ENCODE peak calls at places on chromosomes 11 and 22, in ten cellular contexts. One of them, this sample, is unnamed.
A peak's percentile ranks its signal among the peaks of the same experiment; 100 is the strongest.

GRCh38 chr22:48566741-48567140 is 1260.9 kb downstream of the BRD1 start:
- DNase-seq in tibial nerve: no peak
- DNase-seq in gastrocnemius medialis: no peak
- DNase-seq in body of pancreas: no peak
- DNase-seq in GM12878: no peak
- DNase-seq in prostate gland: no peak
- DNase-seq in adrenal gland: no peak
- DNase-seq in heart left ventricle: peak; percentile 16
- DNase-seq in H1: no peak
- DNase-seq in uterus: no peak
- DNase-seq in this sample: no peak

GRCh38 chr22:35582861-35583670 is 34.1 kb downstream of the MB start:
- DNase-seq in tibial nerve: peak; percentile 49
- DNase-seq in gastrocnemius medialis: peak; percentile 63
- DNase-seq in body of pancreas: peak; percentile 61
- DNase-seq in GM12878: peak; percentile 7
- DNase-seq in prostate gland: peak; percentile 58
- DNase-seq in adrenal gland: peak; percentile 53
- DNase-seq in heart left ventricle: no peak
- DNase-seq in H1: peak; percentile 82
- DNase-seq in uterus: peak; percentile 68
- DNase-seq in this sample: peak; percentile 34

GRCh38 chr11:13309156-13309555 is 31.6 kb downstream of the BMAL1 start:
- DNase-seq in tibial nerve: no peak
- DNase-seq in gastrocnemius medialis: no peak
- DNase-seq in body of pancreas: no peak
- DNase-seq in GM12878: no peak
- DNase-seq in prostate gland: no peak
- DNase-seq in adrenal gland: no peak
- DNase-seq in heart left ventricle: no peak
- DNase-seq in H1: no peak
- DNase-seq in uterus: no peak
- DNase-seq in this sample: no peak

GRCh38 chr11:8403310-8403709 is 139.6 kb upstream of the LMO1 start:
- DNase-seq in tibial nerve: no peak
- DNase-seq in gastrocnemius medialis: no peak
- DNase-seq in body of pancreas: no peak
- DNase-seq in GM12878: no peak
- DNase-seq in prostate gland: no peak
- DNase-seq in adrenal gland: no peak
- DNase-seq in heart left ventricle: no peak
- DNase-seq in H1: no peak
- DNase-seq in uterus: no peak
- DNase-seq in this sample: no peak

GRCh38 chr11:124892131-124892530 is 5.5 kb downstream of the ROBO4 start:
- DNase-seq in tibial nerve: peak; percentile 4
- DNase-seq in gastrocnemius medialis: no peak
- DNase-seq in body of pancreas: no peak
- DNase-seq in GM12878: no peak
- DNase-seq in prostate gland: no peak
- DNase-seq in adrenal gland: no peak
- DNase-seq in heart left ventricle: no peak
- DNase-seq in H1: no peak
- DNase-seq in uterus: no peak
- DNase-seq in this sample: peak; percentile 68

GRCh38 chr11:20963596-20963995 is 294.2 kb downstream of the NELL1 start:
- DNase-seq in tibial nerve: no peak
- DNase-seq in gastrocnemius medialis: no peak
- DNase-seq in body of pancreas: no peak
- DNase-seq in GM12878: no peak
- DNase-seq in prostate gland: no peak
- DNase-seq in adrenal gland: no peak
- DNase-seq in heart left ventricle: no peak
- DNase-seq in H1: no peak
- DNase-seq in uterus: no peak
- DNase-seq in this sample: no peak

GRCh38 chr11:34250732-34251639 is 106.8 kb downstream of the ABTB2 start:
- DNase-seq in tibial nerve: peak; percentile 22
- DNase-seq in gastrocnemius medialis: peak; percentile 87
- DNase-seq in body of pancreas: no peak
- DNase-seq in GM12878: no peak
- DNase-seq in prostate gland: no peak
- DNase-seq in adrenal gland: peak; percentile 48
- DNase-seq in heart left ventricle: peak; percentile 69
- DNase-seq in H1: no peak
- DNase-seq in uterus: peak; percentile 35
- DNase-seq in this sample: peak; percentile 68

GRCh38 chr11:1494650-1495049 is 8.1 kb upstream of the MOB2 start:
- DNase-seq in tibial nerve: no peak
- DNase-seq in gastrocnemius medialis: no peak
- DNase-seq in body of pancreas: no peak
- DNase-seq in GM12878: no peak
- DNase-seq in prostate gland: no peak
- DNase-seq in adrenal gland: no peak
- DNase-seq in heart left ventricle: no peak
- DNase-seq in H1: no peak
- DNase-seq in uterus: no peak
- DNase-seq in this sample: no peak

GRCh38 chr22:22144858-22145257 is 99.7 kb upstream of the VPREB1 start:
- DNase-seq in tibial nerve: no peak
- DNase-seq in gastrocnemius medialis: no peak
- DNase-seq in body of pancreas: no peak
- DNase-seq in GM12878: no peak
- DNase-seq in prostate gland: no peak
- DNase-seq in adrenal gland: no peak
- DNase-seq in heart left ventricle: no peak
- DNase-seq in H1: no peak
- DNase-seq in uterus: no peak
- DNase-seq in this sample: no peak
- TF ChIP-seq CTCF in tibial nerve: no peak
- TF ChIP-seq CTCF in gastrocnemius medialis: no peak
- TF ChIP-seq CTCF in body of pancreas: no peak
- TF ChIP-seq CTCF in GM12878: no peak
- TF ChIP-seq CTCF in prostate gland: no peak
- TF ChIP-seq CTCF in adrenal gland: no peak
- TF ChIP-seq CTCF in heart left ventricle: no peak
- TF ChIP-seq CTCF in H1: no peak
- TF ChIP-seq CTCF in uterus: no peak
- TF ChIP-seq CTCF in this sample: no peak

DNA sequence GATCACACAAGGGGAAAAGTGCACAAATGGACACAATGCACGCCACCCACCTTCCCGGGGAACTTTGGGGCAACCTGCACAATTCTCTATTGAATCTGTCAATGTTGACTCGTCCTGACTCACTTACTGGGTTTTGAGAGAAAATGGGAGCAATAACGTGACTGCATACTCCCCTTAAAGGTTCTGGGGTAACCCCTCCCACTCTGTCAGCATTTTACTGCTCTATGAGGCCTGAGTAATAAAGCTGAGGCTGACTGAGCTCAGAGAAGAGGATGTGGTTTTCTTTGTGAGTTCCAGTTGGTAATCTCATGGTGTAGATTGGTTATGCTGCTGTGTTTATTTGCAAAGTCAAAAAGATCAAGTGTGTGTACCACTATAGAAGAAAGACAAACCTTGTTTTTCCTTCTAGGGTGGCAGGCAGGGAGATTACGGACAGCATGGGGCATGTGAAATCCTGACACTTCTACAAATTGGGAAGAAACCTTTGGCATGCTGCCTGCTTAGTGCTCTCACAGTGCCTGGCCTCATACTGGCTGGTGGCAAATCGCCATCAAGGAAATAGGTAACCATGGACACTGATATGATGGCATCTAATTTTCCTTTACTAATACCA is 16.1 kb upstream of the APOA1 start:
- DNase-seq in tibial nerve: no peak
- DNase-seq in gastrocnemius medialis: no peak
- DNase-seq in body of pancreas: no peak
- DNase-seq in GM12878: peak; percentile 90
- DNase-seq in prostate gland: no peak
- DNase-seq in adrenal gland: no peak
- DNase-seq in heart left ventricle: no peak
- DNase-seq in H1: no peak
- DNase-seq in uterus: no peak
- DNase-seq in this sample: no peak
- TF ChIP-seq POLR2A in tibial nerve: no peak
- TF ChIP-seq POLR2A in gastrocnemius medialis: no peak
- TF ChIP-seq POLR2A in body of pancreas: no peak
- TF ChIP-seq POLR2A in GM12878: no peak
- TF ChIP-seq POLR2A in prostate gland: no peak
- TF ChIP-seq POLR2A in adrenal gland: no peak
- TF ChIP-seq POLR2A in heart left ventricle: no peak
- TF ChIP-seq POLR2A in H1: no peak
- TF ChIP-seq POLR2A in uterus: no peak
- TF ChIP-seq POLR2A in this sample: no peak

GRCh38 chr11:116686891-116687290 is 85.9 kb downstream of the BUD13 start:
- DNase-seq in tibial nerve: no peak
- DNase-seq in gastrocnemius medialis: no peak
- DNase-seq in body of pancreas: no peak
- DNase-seq in GM12878: no peak
- DNase-seq in prostate gland: no peak
- DNase-seq in adrenal gland: no peak
- DNase-seq in heart left ventricle: no peak
- DNase-seq in H1: no peak
- DNase-seq in uterus: no peak
- DNase-seq in this sample: no peak

GRCh38 chr11:116690623-116691022 is 82.2 kb downstream of the BUD13 start:
- DNase-seq in tibial nerve: no peak
- DNase-seq in gastrocnemius medialis: no peak
- DNase-seq in body of pancreas: no peak
- DNase-seq in GM12878: no peak
- DNase-seq in prostate gland: no peak
- DNase-seq in adrenal gland: no peak
- DNase-seq in heart left ventricle: no peak
- DNase-seq in H1: no peak
- DNase-seq in uterus: no peak
- DNase-seq in this sample: no peak

GRCh38 chr11:116689413-116690127 is 83.2 kb downstream of the BUD13 start:
- DNase-seq in tibial nerve: no peak
- DNase-seq in gastrocnemius medialis: no peak
- DNase-seq in body of pancreas: no peak
- DNase-seq in GM12878: no peak
- DNase-seq in prostate gland: no peak
- DNase-seq in adrenal gland: no peak
- DNase-seq in heart left ventricle: no peak
- DNase-seq in H1: no peak
- DNase-seq in uterus: no peak
- DNase-seq in this sample: peak; percentile 67

GRCh38 chr11:116688202-116688540 is 84.6 kb downstream of the BUD13 start:
- DNase-seq in tibial nerve: no peak
- DNase-seq in gastrocnemius medialis: no peak
- DNase-seq in body of pancreas: no peak
- DNase-seq in GM12878: no peak
- DNase-seq in prostate gland: no peak
- DNase-seq in adrenal gland: no peak
- DNase-seq in heart left ventricle: no peak
- DNase-seq in H1: no peak
- DNase-seq in uterus: no peak
- DNase-seq in this sample: no peak

GRCh38 chr11:116687458-116688201 is 85.2 kb downstream of the BUD13 start:
- DNase-seq in tibial nerve: no peak
- DNase-seq in gastrocnemius medialis: no peak
- DNase-seq in body of pancreas: no peak
- DNase-seq in GM12878: no peak
- DNase-seq in prostate gland: no peak
- DNase-seq in adrenal gland: no peak
- DNase-seq in heart left ventricle: no peak
- DNase-seq in H1: peak; percentile 87
- DNase-seq in uterus: no peak
- DNase-seq in this sample: no peak
- H3K4me3 ChIP-seq in tibial nerve: no peak overlapping the region
- H3K4me3 ChIP-seq in gastrocnemius medialis: no peak overlapping the region
- H3K4me3 ChIP-seq in body of pancreas: no peak overlapping the region
- H3K4me3 ChIP-seq in GM12878: no peak overlapping the region
- H3K4me3 ChIP-seq in prostate gland: no peak overlapping the region
- H3K4me3 ChIP-seq in adrenal gland: no peak overlapping the region
- H3K4me3 ChIP-seq in heart left ventricle: no peak overlapping the region
- H3K4me3 ChIP-seq in H1: no peak overlapping the region
- H3K4me3 ChIP-seq in uterus: no peak overlapping the region
- H3K4me3 ChIP-seq in this sample: no peak overlapping the region

GRCh38 chr11:73386568-73386967 is 10.4 kb downstream of the RELT start:
- DNase-seq in tibial nerve: no peak
- DNase-seq in gastrocnemius medialis: no peak
- DNase-seq in body of pancreas: no peak
- DNase-seq in GM12878: no peak
- DNase-seq in prostate gland: no peak
- DNase-seq in adrenal gland: no peak
- DNase-seq in heart left ventricle: no peak
- DNase-seq in H1: no peak
- DNase-seq in uterus: no peak
- DNase-seq in this sample: no peak

GRCh38 chr11:73387594-73388021 is 11.4 kb downstream of the RELT start:
- DNase-seq in tibial nerve: no peak
- DNase-seq in gastrocnemius medialis: peak; percentile 97
- DNase-seq in body of pancreas: no peak
- DNase-seq in GM12878: no peak
- DNase-seq in prostate gland: no peak
- DNase-seq in adrenal gland: no peak
- DNase-seq in heart left ventricle: no peak
- DNase-seq in H1: no peak
- DNase-seq in uterus: no peak
- DNase-seq in this sample: no peak

GRCh38 chr11:73389134-73389525 is 12.9 kb downstream of the RELT start:
- DNase-seq in tibial nerve: no peak
- DNase-seq in gastrocnemius medialis: no peak
- DNase-seq in body of pancreas: no peak
- DNase-seq in GM12878: no peak
- DNase-seq in prostate gland: no peak
- DNase-seq in adrenal gland: no peak
- DNase-seq in heart left ventricle: no peak
- DNase-seq in H1: no peak
- DNase-seq in uterus: no peak
- DNase-seq in this sample: no peak

GRCh38 chr11:73389902-73390301 is 13.7 kb downstream of the RELT start:
- DNase-seq in tibial nerve: no peak
- DNase-seq in gastrocnemius medialis: no peak
- DNase-seq in body of pancreas: no peak
- DNase-seq in GM12878: no peak
- DNase-seq in prostate gland: no peak
- DNase-seq in adrenal gland: no peak
- DNase-seq in heart left ventricle: no peak
- DNase-seq in H1: no peak
- DNase-seq in uterus: no peak
- DNase-seq in this sample: no peak

DNA sequence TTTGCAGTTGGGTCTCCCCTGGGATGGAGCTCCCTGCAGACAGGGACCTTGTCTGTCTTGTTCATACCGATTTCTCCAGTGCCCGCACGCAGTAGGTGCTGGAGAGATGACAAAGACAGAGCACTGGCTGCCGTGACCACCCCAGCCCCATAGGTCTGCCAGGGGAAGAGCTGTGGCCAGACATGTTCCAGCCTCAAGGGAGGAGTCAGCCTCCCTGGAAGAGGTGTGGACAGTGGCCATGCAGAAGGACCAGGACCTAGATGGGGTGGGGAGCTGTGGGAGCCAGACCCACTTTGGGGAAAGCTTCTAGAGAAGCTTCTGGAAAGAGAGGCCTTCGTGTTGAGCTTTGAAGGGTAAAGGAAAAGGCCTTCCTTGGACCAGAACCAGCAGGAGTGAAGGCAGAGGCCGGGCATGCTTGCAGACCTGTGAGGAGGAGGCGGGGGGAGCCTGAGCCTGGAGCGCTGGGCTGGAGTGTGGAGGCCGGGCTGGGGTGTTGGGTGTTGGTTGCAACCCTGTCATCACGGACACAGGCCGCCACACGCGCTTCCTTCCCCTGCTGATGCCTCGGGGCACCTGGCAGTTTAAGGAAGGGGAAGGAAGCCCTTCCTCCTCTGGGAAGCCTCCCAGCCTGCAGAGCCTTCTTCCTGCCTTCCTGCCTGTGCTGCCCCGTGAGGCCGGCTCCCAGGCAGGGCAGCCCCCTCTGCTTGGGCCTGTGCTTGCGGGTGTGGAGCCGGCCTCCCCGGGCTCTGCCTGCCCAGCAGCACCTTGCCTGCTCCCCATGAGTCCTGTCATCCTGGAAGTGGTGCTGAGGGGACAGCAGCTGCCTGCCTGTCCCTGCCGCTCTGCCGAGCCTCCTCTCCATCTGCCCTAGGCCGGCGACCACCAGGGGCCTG is 12.3 kb downstream of the RELT start:
- DNase-seq in tibial nerve: no peak
- DNase-seq in gastrocnemius medialis: peak; percentile 51
- DNase-seq in body of pancreas: no peak
- DNase-seq in GM12878: no peak
- DNase-seq in prostate gland: no peak
- DNase-seq in adrenal gland: no peak
- DNase-seq in heart left ventricle: peak; percentile 77
- DNase-seq in H1: no peak
- DNase-seq in uterus: no peak
- DNase-seq in this sample: no peak
- TF ChIP-seq CTCF in tibial nerve: no peak
- TF ChIP-seq CTCF in gastrocnemius medialis: no peak
- TF ChIP-seq CTCF in body of pancreas: no peak
- TF ChIP-seq CTCF in GM12878: no peak
- TF ChIP-seq CTCF in prostate gland: no peak
- TF ChIP-seq CTCF in adrenal gland: no peak
- TF ChIP-seq CTCF in heart left ventricle: no peak
- TF ChIP-seq CTCF in H1: no peak
- TF ChIP-seq CTCF in uterus: no peak
- TF ChIP-seq CTCF in this sample: no peak

This sample was measured in lower leg skin.